ENCODE peak calls at places on chromosomes 6 and 20, in ten cellular contexts. Q is stimulated activated CD8-positive, alpha-beta memory T cell treated with anti-CD3 and anti-CD28 coated beads, Interleukin-4, amount 100 ng/mL, for 1 hour; O is NCI-H524; G is activated T-cell treated with anti-CD3 and anti-CD28 coated beads for 24 hours; W is astrocyte of the spinal cord; A is AG04450; N is upper lobe of left lung; C is CD8-positive, alpha-beta T cell; F is body of pancreas; U is Caki2. X is an unnamed sample.

GRCh38 chr6:7156666-7157278 is 49.0 kb downstream of the RREB1 start:
- DNase-seq in Q (no peak), O (no peak), G (no peak), W (peak), A (no peak), N (peak), C (no peak), F (no peak), U (no peak), X (no peak)

GRCh38 chr6:13421425-13422057 is 65.9 kb downstream of the GFOD1 start:
- DNase-seq in Q (no peak), O (no peak), G (no peak), W (no peak), A (no peak), N (no peak), C (no peak), F (no peak), U (no peak), X (no peak)

GRCh38 chr6:123965894-123966293 is 162.2 kb downstream of the NKAIN2 start:
- DNase-seq in Q (no peak), O (peak), G (no peak), W (peak), A (no peak), N (no peak), C (no peak), F (no peak), U (peak), X (peak)

GRCh38 chr6:81744136-81744535 is 8.3 kb downstream of the TENT5A start:
- DNase-seq in Q (no peak), O (no peak), G (no peak), W (no peak), A (no peak), N (no peak), C (no peak), F (no peak), U (no peak), X (no peak)

GRCh38 chr6:85364354-85364753 is 85.5 kb upstream of the NT5E start:
- DNase-seq in Q (no peak), O (no peak), G (no peak), W (peak), A (no peak), N (no peak), C (no peak), F (no peak), U (peak), X (no peak)

GRCh38 chr6:91083226-91083625 is 496.4 kb upstream of the MAP3K7 start:
- DNase-seq in Q (no peak), O (peak), G (no peak), W (peak), A (no peak), N (no peak), C (no peak), F (no peak), U (no peak), X (peak)

GRCh38 chr20:3047486-3048419 is 1.9 kb downstream of the MRPS26 start:
- DNase-seq in Q (no peak), O (no peak), G (no peak), W (no peak), A (no peak), N (no peak), C (no peak), F (no peak), U (no peak), X (no peak)

GRCh38 chr20:10218536-10219451 is at the start of gene SNAP25:
- DNase-seq in Q (no peak), O (peak), G (peak), W (peak), A (peak), N (no peak), C (peak), F (peak), U (peak), X (peak)

GRCh38 chr6:26195376-26195923 is 108.2 kb downstream of the HFE start:
- DNase-seq in Q (no peak), O (peak), G (peak), W (peak), A (peak), N (peak), C (peak), F (peak), U (peak), X (peak)

GRCh38 chr6:151958332-151958731 is 150.8 kb downstream of the ESR1 start:
- DNase-seq in Q (no peak), O (no peak), G (no peak), W (peak), A (no peak), N (no peak), C (no peak), F (no peak), U (no peak), X (no peak)

GRCh38 chr20:51276331-51276730 is 253.4 kb upstream of the KCNG1 start:
- DNase-seq in Q (no peak), O (peak), G (no peak), W (no peak), A (no peak), N (no peak), C (no peak), F (no peak), U (no peak), X (no peak)

GRCh38 chr6:89492025-89492640 is 59.2 kb downstream of the ANKRD6 start:
- DNase-seq in Q (no peak), O (no peak), G (no peak), W (no peak), A (no peak), N (no peak), C (no peak), F (no peak), U (no peak), X (no peak)

GRCh38 chr6:116461563-116462507 is 660 bp downstream of the CALHM6 start:
- DNase-seq in Q (peak), O (peak), G (peak), W (peak), A (no peak), N (peak), C (peak), F (peak), U (no peak), X (no peak)

GRCh38 chr6:117555882-117556498 is 46.3 kb downstream of the GOPC start:
- DNase-seq in Q (peak), O (peak), G (peak), W (peak), A (no peak), N (no peak), C (peak), F (peak), U (no peak), X (peak)

GRCh38 chr6:37689356-37689755 is 8.3 kb downstream of the MDGA1 start:
- DNase-seq in Q (no peak), O (peak), G (no peak), W (no peak), A (no peak), N (no peak), C (no peak), F (no peak), U (no peak), X (no peak)

GRCh38 chr20:35225319-35226125 is 968 bp upstream of the MMP24 start:
- DNase-seq in Q (no peak), O (no peak), G (no peak), W (no peak), A (no peak), N (no peak), C (no peak), F (no peak), U (no peak), X (no peak)

GRCh38 chr20:953742-954141 is 37.6 kb upstream of the ANGPT4 start:
- DNase-seq in Q (no peak), O (peak), G (no peak), W (no peak), A (no peak), N (no peak), C (no peak), F (no peak), U (peak), X (peak)

GRCh38 chr6:36633915-36634314 is 39.8 kb downstream of the SRSF3 start:
- DNase-seq in Q (no peak), O (no peak), G (no peak), W (peak), A (peak), N (peak), C (no peak), F (peak), U (peak), X (no peak)

GRCh38 chr6:46410330-46410953 is 80.8 kb downstream of the RCAN2 start:
- DNase-seq in Q (no peak), O (peak), G (no peak), W (peak), A (no peak), N (peak), C (no peak), F (peak), U (no peak), X (peak)

GRCh38 chr6:136382676-136383075 is 93.0 kb upstream of the BCLAF1 start:
- DNase-seq in Q (no peak), O (no peak), G (no peak), W (no peak), A (no peak), N (no peak), C (no peak), F (no peak), U (no peak), X (no peak)

GRCh38 chr6:376823-377571 is 14.6 kb upstream of the IRF4 start:
- DNase-seq in Q (no peak), O (no peak), G (no peak), W (no peak), A (no peak), N (no peak), C (no peak), F (no peak), U (no peak), X (no peak)

GRCh38 chr6:96157018-96157565 is 141.3 kb downstream of the FUT9 start:
- DNase-seq in Q (no peak), O (no peak), G (no peak), W (peak), A (no peak), N (no peak), C (no peak), F (no peak), U (no peak), X (no peak)

GRCh38 chr6:74356385-74356784 is 660.4 kb downstream of the CD109 start:
- DNase-seq in Q (no peak), O (no peak), G (no peak), W (no peak), A (no peak), N (no peak), C (no peak), F (no peak), U (no peak), X (no peak)

X was measured in SK-MEL-5.